ENCODE peak calls at places on chromosome 18, in five cellular contexts. G is IMR-90, A is neuronal stem cell, I is H1, V is trophoblast cell. C is an unnamed sample.
A peak's percentile ranks its signal among the peaks of the same experiment; 100 is the strongest.

GRCh38 chr18:63082661-63083531 is 236.7 kb downstream of the BCL2 start:
- DNase-seq in G (no peak), V (no peak), I (no peak), A (no peak), C (no peak)

GRCh38 chr18:59694824-59695223 is 2.4 kb downstream of the CCBE1 start:
- DNase-seq in V (no peak), G (no peak), I (no peak), A (no peak), C (no peak)

GRCh38 chr18:21997207-21998143 is 171.9 kb upstream of the GATA6 start:
- DNase-seq in A (peak; percentile 32), I (no peak), V (no peak), G (peak; percentile 42), C (no peak)

GRCh38 chr18:61901334-61901986 is 8.7 kb upstream of the RNF152 start:
- DNase-seq in A (peak; percentile 48), I (peak; percentile 61), G (peak; percentile 53), V (peak; percentile 69), C (peak; percentile 79)

GRCh38 chr18:74316257-74317180 is 880 bp downstream of the C18orf63 start:
- DNase-seq in G (peak; percentile 84), I (no peak), A (no peak), V (no peak), C (no peak)

GRCh38 chr18:59249186-59249774 is 24.0 kb downstream of the RAX start:
- DNase-seq in G (peak; percentile 80), A (no peak), V (peak; percentile 28), I (peak; percentile 66), C (peak; percentile 55)

GRCh38 chr18:36366994-36367839 is 69.7 kb downstream of the FHOD3 start:
- DNase-seq in G (no peak), A (no peak), I (no peak), V (peak; percentile 67), C (no peak)

GRCh38 chr18:45637546-45638327 is 22.5 kb downstream of the SLC14A2 start:
- DNase-seq in I (no peak), V (no peak), G (no peak), A (no peak), C (no peak)

GRCh38 chr18:513826-514530 is 13.5 kb upstream of the COLEC12 start:
- DNase-seq in A (no peak), I (no peak), G (no peak), V (no peak), C (no peak)

GRCh38 chr18:34522627-34523026 is 187.5 kb upstream of the DTNA start:
- DNase-seq in V (no peak), A (no peak), I (no peak), G (no peak), C (no peak)

GRCh38 chr18:26322892-26323653 is 96.8 kb downstream of the TAF4B start:
- DNase-seq in I (no peak), V (no peak), A (no peak), G (peak; percentile 56), C (no peak)

GRCh38 chr18:77857926-77858325 is 608.3 kb downstream of the GALR1 start:
- DNase-seq in I (no peak), V (no peak), A (no peak), G (no peak), C (no peak)

GRCh38 chr18:22552254-22552653 is 134.5 kb upstream of the CTAGE1 start:
- DNase-seq in I (no peak), A (no peak), V (no peak), G (no peak), C (no peak)

GRCh38 chr18:59200787-59201186 is 19.2 kb upstream of the GRP start:
- DNase-seq in I (no peak), A (no peak), V (no peak), G (no peak), C (no peak)

GRCh38 chr18:13147146-13147545 is 71.4 kb upstream of the LDLRAD4 start:
- DNase-seq in G (no peak), V (no peak), I (no peak), A (no peak), C (no peak)

GRCh38 chr18:71942433-71942832 is 601.7 kb downstream of the CBLN2 start:
- DNase-seq in A (no peak), V (no peak), I (no peak), G (no peak), C (peak; percentile 33)

GRCh38 chr18:21896732-21897336 is 156.2 kb downstream of the MIB1 start:
- DNase-seq in G (no peak), I (no peak), A (no peak), V (no peak), C (peak; percentile 51)

GRCh38 chr18:59109375-59109774 is 30.3 kb upstream of the SEC11C start:
- DNase-seq in G (no peak), V (no peak), A (peak; percentile 33), I (no peak), C (no peak)

GRCh38 chr18:35064291-35064690 is 23.1 kb downstream of the MAPRE2 start:
- DNase-seq in G (no peak), I (no peak), V (no peak), A (no peak), C (no peak)

GRCh38 chr18:66346833-66347595 is 256.9 kb downstream of the CDH19 start:
- DNase-seq in G (no peak), V (no peak), I (no peak), A (no peak), C (no peak)

GRCh38 chr18:652131-652530 is 5.3 kb upstream of the TYMS start:
- DNase-seq in V (no peak), G (no peak), A (no peak), I (no peak), C (no peak)

GRCh38 chr18:69817335-69817935 is 130.2 kb downstream of the CD226 start:
- DNase-seq in I (no peak), A (no peak), G (peak; percentile 98), V (no peak), C (no peak)

GRCh38 chr18:73739098-73739497 is 408.5 kb downstream of the FBXO15 start:
- DNase-seq in V (no peak), I (no peak), G (no peak), A (no peak), C (no peak)

GRCh38 chr18:44896817-44897216 is 216.1 kb downstream of the SETBP1 start:
- DNase-seq in A (no peak), I (no peak), G (no peak), V (no peak), C (no peak)

GRCh38 chr18:9661564-9661963 is 46.5 kb upstream of the RAB31 start:
- DNase-seq in I (no peak), G (peak; percentile 40), V (no peak), A (no peak), C (no peak)

GRCh38 chr18:10045296-10045891 is 131.6 kb downstream of the VAPA start:
- DNase-seq in I (no peak), V (no peak), G (no peak), A (no peak), C (no peak)

GRCh38 chr18:80258640-80259039 is 11.3 kb upstream of the PARD6G start:
- DNase-seq in A (no peak), I (no peak), G (no peak), V (no peak), C (no peak)

GRCh38 chr18:68060871-68061270 is 544.4 kb upstream of the DSEL start:
- DNase-seq in V (no peak), G (peak; percentile 9), A (no peak), I (no peak), C (no peak)

DNA sequence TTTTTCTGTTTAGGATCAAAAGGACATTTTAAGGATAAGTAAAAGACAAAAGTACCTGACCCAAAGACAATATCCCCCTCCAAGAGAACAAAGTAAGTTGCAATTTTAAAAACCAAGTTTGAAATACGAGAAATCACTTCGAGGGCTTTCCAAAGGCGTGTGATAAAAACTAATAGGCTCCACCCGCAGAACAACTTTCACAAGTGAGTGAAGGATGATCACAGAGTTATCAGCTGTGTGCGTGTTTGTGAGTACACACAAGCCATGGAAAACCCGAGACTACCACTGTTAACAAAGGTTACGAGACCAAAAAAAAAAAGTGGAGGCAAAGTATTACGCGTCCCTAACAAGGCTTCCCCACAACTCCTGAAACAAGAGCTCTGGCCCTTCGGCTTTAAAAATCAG is 776 bp downstream of the SMAD2 start:
- DNase-seq in G (peak; percentile 45), I (no peak), A (no peak), V (peak; percentile 55), C (no peak)
- H3K14ac ChIP-seq in G (peak overlapping the region; percentile 51), I (no peak overlapping the region), A (peak overlapping the region; percentile 87), V (peak overlapping the region; percentile 67), C (peak overlapping the region; percentile 84)

DNA sequence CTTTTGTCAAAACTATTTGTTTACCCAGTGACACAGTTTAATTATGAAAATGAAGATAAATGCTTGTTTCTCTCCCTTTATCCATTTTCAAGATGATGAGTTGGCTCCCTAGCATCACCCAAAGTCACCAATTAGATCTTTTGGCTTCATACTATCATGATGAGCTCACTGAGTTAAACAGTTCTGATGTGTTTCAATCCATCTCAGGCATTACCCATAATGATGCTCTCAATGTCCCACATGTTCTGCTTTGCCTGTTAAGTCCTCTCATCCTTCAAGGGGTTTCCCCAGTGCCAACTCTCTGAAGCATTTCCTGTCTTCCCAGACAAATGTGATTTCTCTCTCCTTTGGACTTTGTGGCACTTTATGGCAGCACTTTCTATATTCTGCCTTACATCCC is 92.7 kb downstream of the EPB41L3 start:
- DNase-seq in V (no peak), G (peak; percentile 53), I (no peak), A (no peak), C (no peak)
- H3K23ac ChIP-seq in V (no peak overlapping the region), G (no peak overlapping the region), I (no peak overlapping the region), A (no peak overlapping the region), C (no peak overlapping the region)

GRCh38 chr18:55780591-55781071 is 192.6 kb upstream of the TCF4 start:
- DNase-seq in V (no peak), G (peak; percentile 48), I (no peak), A (no peak), C (no peak)
- H3K14ac ChIP-seq in V (peak overlapping the region; percentile 93), G (peak overlapping the region; percentile 39), I (no peak overlapping the region), A (no peak overlapping the region), C (peak overlapping the region; percentile 11)

GRCh38 chr18:3453540-3454364 is 3.8 kb downstream of the TGIF1 start:
- DNase-seq in G (peak; percentile 98), I (no peak), V (peak; percentile 69), A (peak; percentile 61), C (no peak)

GRCh38 chr18:3450358-3451107 is 561 bp downstream of the TGIF1 start:
- DNase-seq in G (peak; percentile 73), I (no peak), V (peak; percentile 38), A (peak; percentile 23), C (no peak)

GRCh38 chr18:3452750-3453539 is 3.0 kb downstream of the TGIF1 start:
- DNase-seq in G (peak; percentile 41), V (no peak), A (no peak), I (peak; percentile 44), C (no peak)

GRCh38 chr18:3451166-3451988 is 1.4 kb downstream of the TGIF1 start:
- DNase-seq in A (peak; percentile 89), I (peak; percentile 83), G (peak; percentile 89), V (peak; percentile 86), C (peak; percentile 70)

DNA sequence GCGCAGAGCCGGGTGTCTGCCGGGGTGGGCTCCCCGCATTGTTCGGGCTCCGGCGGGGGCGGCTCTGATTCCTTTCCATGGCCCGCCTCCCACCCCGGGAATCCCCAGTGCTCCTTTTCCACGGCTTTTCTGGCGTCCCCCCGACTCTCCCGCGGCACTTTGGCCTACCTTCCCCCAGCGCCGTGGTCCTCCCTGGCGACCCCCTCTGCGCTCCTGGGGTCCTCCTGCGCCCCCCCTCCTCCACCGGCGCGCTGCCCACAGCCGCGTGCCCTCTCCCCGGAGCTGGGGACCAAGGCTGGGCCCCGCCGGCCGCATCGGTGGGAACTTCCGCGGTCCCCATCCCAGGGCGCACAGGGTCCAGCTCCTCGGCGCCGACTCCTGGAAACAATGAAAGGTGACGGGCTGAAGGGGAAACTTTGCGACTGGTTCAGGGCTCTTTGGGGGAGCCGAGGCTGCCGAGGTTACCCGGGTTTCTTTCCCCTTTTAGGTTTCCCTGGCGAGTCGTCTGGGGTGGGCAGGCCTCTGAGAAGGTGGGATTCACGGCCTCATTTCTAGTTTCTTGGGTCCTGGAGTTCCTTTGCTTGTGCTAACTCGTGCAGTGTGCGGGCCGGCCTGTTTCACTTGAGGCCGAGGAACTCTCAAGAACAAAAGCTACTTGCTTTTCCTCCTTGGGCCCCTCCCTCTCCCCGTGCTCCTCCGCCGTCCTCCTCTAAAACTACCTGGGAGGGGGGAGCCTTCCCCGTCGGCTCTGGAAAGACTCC is 2.2 kb downstream of the TGIF1 start:
- DNase-seq in V (peak; percentile 43), G (peak; percentile 69), A (peak; percentile 54), I (peak; percentile 50), C (no peak)
- H3K23ac ChIP-seq in V (no peak overlapping the region), G (peak overlapping the region; percentile 95), A (peak overlapping the region; percentile 98), I (no peak overlapping the region), C (no peak overlapping the region)

C was measured in H9.